ENCODE peak calls at places on chromosomes 5 and 9, in four cellular contexts. M is esophagus squamous epithelium, B is tibial artery, K is fibroblast of the aortic adventitia. D is an unnamed sample.

GRCh38 chr9:123637940-123638634 is 282.1 kb downstream of the CRB2 start:
- DNase-seq in M (no peak), B (no peak), K (no peak), D (peak)

GRCh38 chr5:168578006-168578405 is 1.2 kb downstream of the PANK3 start:
- DNase-seq in M (no peak), B (no peak), K (peak), D (no peak)

GRCh38 chr9:136174779-136175744 is 29.9 kb downstream of the LHX3 start:
- DNase-seq in M (no peak), B (no peak), K (no peak), D (no peak)

GRCh38 chr9:34176089-34176488 is 2.8 kb upstream of the UBAP1 start:
- DNase-seq in M (no peak), B (no peak), K (no peak), D (no peak)

GRCh38 chr5:151596839-151597539 is 5.9 kb upstream of the FAT2 start:
- DNase-seq in M (no peak), B (no peak), K (no peak), D (no peak)

GRCh38 chr5:78783434-78784130 is 135.0 kb upstream of the LHFPL2 start:
- DNase-seq in M (no peak), B (no peak), K (peak), D (no peak)

GRCh38 chr5:82425591-82425990 is 147.4 kb upstream of the RPS23 start:
- DNase-seq in M (no peak), B (peak), K (peak), D (no peak)

GRCh38 chr5:76583163-76584047 is 39.8 kb downstream of the F2RL2 start:
- DNase-seq in M (no peak), B (no peak), K (peak), D (no peak)

GRCh38 chr5:23026252-23027170 is 173.4 kb upstream of the CDH12 start:
- DNase-seq in M (no peak), B (no peak), K (no peak), D (no peak)

GRCh38 chr9:85202596-85202995 is 533.1 kb downstream of the NTRK2 start:
- DNase-seq in M (no peak), B (no peak), K (peak), D (no peak)

GRCh38 chr9:132094314-132094791 is 14.7 kb upstream of the MED27 start:
- DNase-seq in M (no peak), B (no peak), K (peak), D (peak)

GRCh38 chr5:40689442-40689841 is 9.7 kb downstream of the PTGER4 start:
- DNase-seq in M (no peak), B (peak), K (peak), D (peak)

GRCh38 chr5:29899583-29899982 is 1293.9 kb upstream of the CDH6 start:
- DNase-seq in M (no peak), B (no peak), K (no peak), D (no peak)

GRCh38 chr9:130268521-130269131 is 3.1 kb downstream of the HMCN2 start:
- DNase-seq in M (no peak), B (no peak), K (no peak), D (no peak)

GRCh38 chr5:14101922-14102321 is 41.2 kb upstream of the TRIO start:
- DNase-seq in M (no peak), B (no peak), K (peak), D (no peak)

GRCh38 chr9:133837644-133838597 is 99.8 kb upstream of the SARDH start:
- DNase-seq in M (no peak), B (no peak), K (no peak), D (no peak)

GRCh38 chr5:1292139-1292538 is 2.7 kb downstream of the TERT start:
- DNase-seq in M (no peak), B (no peak), K (no peak), D (no peak)

GRCh38 chr5:175816348-175816747 is 55.0 kb upstream of the CPLX2 start:
- DNase-seq in M (no peak), B (no peak), K (no peak), D (no peak)

GRCh38 chr5:36393656-36394438 is 92.1 kb upstream of the RANBP3L start:
- DNase-seq in M (no peak), B (no peak), K (no peak), D (no peak)

GRCh38 chr9:6545017-6545691 is 100.4 kb downstream of the GLDC start:
- DNase-seq in M (no peak), B (no peak), K (no peak), D (no peak)

GRCh38 chr9:112554516-112554915 is 67.9 kb downstream of the KIAA1958 start:
- DNase-seq in M (no peak), B (no peak), K (peak), D (peak)

GRCh38 chr5:11384441-11385250 is 519.6 kb downstream of the CTNND2 start:
- DNase-seq in M (no peak), B (no peak), K (no peak), D (no peak)

GRCh38 chr5:107501965-107502691 is 168.6 kb downstream of the EFNA5 start:
- DNase-seq in M (no peak), B (no peak), K (no peak), D (no peak)

GRCh38 chr5:107508083-107508482 is 162.7 kb downstream of the EFNA5 start:
- DNase-seq in M (no peak), B (no peak), K (no peak), D (no peak)

GRCh38 chr5:107502711-107503110 is 168.0 kb downstream of the EFNA5 start:
- DNase-seq in M (no peak), B (no peak), K (no peak), D (no peak)

GRCh38 chr5:107504424-107504823 is 166.3 kb downstream of the EFNA5 start:
- DNase-seq in M (no peak), B (no peak), K (no peak), D (no peak)

GRCh38 chr5:107505763-107506534 is 164.8 kb downstream of the EFNA5 start:
- DNase-seq in M (no peak), B (no peak), K (no peak), D (no peak)
- H3K4me3 ChIP-seq in M (no peak), B (no peak), K (no peak), D (no peak)

DNA sequence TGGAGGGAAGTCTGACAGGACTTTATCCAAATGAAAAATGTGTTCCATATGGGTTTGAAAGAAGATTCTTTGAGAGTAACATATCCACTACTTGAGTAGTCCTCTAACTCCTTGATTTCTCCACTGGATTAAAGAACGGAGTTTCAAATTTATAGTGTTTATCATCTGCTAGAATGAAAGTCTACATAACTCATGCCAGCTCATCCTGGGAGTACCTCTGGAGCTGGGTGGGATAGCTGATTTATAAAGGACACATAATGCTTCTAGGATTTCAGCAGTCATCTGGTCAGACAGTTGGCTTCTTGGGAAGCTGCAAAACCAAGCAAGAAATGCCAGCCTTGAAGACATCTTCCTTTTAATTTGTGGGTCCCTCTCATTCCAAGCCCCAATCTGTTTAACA is 3.1 kb downstream of the GALNT10 start:
- DNase-seq in M (no peak), B (no peak), K (no peak), D (no peak)
- H3K4me3 ChIP-seq in M (no peak), B (no peak), K (peak), D (no peak)

DNA sequence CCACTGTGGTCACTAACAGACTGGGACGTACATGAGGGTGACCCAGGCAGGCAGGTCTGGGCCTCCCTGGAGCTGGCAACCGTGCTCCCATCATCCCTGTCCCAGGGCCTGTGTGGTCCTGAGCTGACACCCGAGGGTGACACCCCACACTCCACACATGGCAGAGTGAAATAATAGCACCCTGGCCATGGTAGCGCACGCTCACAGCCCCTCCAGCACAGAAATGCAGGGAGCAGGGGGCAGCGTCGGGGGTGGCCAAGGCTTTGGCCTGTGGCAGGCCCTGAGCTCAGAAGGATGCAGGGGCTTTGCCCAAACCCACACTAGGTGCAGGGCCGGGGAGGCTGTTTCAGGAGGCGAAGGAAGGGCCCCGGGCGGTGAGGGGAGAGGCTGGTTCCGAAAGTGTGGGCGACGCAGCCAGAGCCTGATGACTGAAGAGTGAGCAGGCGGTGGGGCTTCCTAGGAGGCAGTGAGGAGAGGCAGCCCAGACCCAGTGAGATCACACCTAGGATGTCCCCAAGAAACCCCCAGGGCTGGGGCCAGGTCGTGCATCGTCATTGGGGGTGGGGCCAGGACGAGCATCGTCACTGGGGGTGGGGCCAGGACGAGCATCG is 12.9 kb downstream of the OR2V2 start:
- DNase-seq in M (peak), B (no peak), K (peak), D (no peak)
- H3K4me3 ChIP-seq in M (peak), B (peak), K (peak), D (peak)

GRCh38 chr5:129460121-129460950 is at the start of gene ADAMTS19:
- DNase-seq in M (no peak), B (no peak), K (peak), D (no peak)
- H3K4me3 ChIP-seq in M (peak), B (peak), K (peak), D (peak)

GRCh38 chr5:84381501-84382362 is 2.9 kb downstream of the EDIL3 start:
- DNase-seq in M (no peak), B (peak), K (peak), D (no peak)
- H3K4me3 ChIP-seq in M (peak), B (peak), K (peak), D (peak)

DNA sequence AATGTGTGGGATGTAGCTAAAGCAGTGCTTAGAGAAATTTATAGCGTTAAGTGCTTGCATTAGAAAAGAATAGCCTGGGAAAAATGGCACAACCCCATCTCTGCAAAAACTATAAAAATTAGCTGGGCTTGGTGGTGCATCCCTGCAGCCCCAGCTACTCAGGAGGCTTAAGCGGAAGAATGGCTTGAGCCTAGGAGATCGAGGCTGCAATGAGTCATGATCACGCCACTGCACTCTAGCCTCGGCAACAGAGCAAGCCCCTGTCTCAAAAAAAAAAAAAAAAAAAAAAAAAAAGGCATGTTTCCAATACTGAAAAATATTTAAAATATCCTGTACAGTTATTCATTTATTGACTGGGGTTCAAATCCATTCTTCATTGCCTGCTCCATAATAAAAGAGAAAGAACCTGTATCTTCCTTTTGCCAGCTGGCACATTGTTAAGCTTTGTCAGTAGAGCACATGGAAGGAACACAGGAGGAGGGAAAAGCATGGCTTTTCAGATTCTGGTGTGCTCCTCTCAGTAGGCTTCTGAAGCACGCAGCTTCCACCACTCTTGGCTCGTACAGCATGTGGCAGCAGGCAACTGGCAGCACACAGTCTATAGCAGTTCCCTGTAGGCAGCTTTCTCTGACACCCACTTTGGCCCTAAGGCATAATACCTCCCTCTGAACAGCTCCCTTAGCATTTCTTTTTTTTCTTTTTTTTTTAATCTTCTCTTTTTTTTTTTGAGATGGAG is 73.5 kb downstream of the TRIM36 start:
- DNase-seq in M (no peak), B (no peak), K (no peak), D (no peak)
- H3K4me3 ChIP-seq in M (no peak), B (no peak), K (no peak), D (no peak)

DNA sequence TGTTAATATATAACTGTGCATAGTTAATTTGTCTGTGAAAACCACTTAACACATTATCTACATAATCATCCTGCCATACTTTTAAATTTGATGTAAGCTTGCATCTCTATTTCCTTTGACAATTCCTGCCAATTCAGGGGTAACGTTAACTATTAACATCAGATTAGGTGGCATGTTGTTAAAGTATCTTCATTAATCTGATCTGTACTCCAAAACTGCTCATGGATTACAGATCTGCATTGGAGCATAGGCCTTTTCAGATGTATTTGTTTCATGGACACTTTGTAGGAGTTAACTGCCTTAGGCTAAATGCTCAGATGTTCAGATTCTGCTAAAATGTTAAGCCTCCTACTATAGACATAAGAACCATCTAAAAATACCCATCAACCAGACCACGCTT is 3.1 kb downstream of the RPS6 start:
- DNase-seq in M (no peak), B (no peak), K (no peak), D (no peak)
- H3K4me3 ChIP-seq in M (no peak), B (no peak), K (peak), D (no peak)

GRCh38 chr5:2751592-2752021 is at the start of gene IRX2:
- DNase-seq in M (no peak), B (no peak), K (peak), D (peak)
- H3K4me3 ChIP-seq in M (peak), B (peak), K (peak), D (peak)